ENCODE peak calls at places on chromosome 2, in five cellular contexts. M, J, O, C and I are unnamed samples.

GRCh38 chr2:14540003-14540402 is 92.5 kb upstream of the LRATD1 start:
- DNase-seq in M (no peak), J (peak), O (no peak), C (no peak), I (no peak)

GRCh38 chr2:160111951-160112798 is 49.8 kb upstream of the PLA2R1 start:
- DNase-seq in M (no peak), J (no peak), O (no peak), C (no peak), I (no peak)

GRCh38 chr2:219542931-219543595 is 546 bp downstream of the CHPF start:
- DNase-seq in M (peak), J (peak), O (no peak), C (no peak), I (peak)

GRCh38 chr2:234451852-234452625 is 44.8 kb downstream of the ARL4C start:
- DNase-seq in M (no peak), J (peak), O (no peak), C (no peak), I (peak)

GRCh38 chr2:68908392-68908970 is 37.3 kb upstream of the BMP10 start:
- DNase-seq in M (peak), J (peak), O (peak), C (peak), I (peak)

GRCh38 chr2:111122631-111123421 is 2.1 kb downstream of the BCL2L11 start:
- DNase-seq in M (peak), J (peak), O (peak), C (peak), I (peak)

GRCh38 chr2:152389483-152389882 is 54.5 kb downstream of the FMNL2 start:
- DNase-seq in M (no peak), J (no peak), O (no peak), C (no peak), I (no peak)

GRCh38 chr2:106828119-106828518 is 57.8 kb downstream of the ST6GAL2 start:
- DNase-seq in M (no peak), J (no peak), O (no peak), C (no peak), I (no peak)

GRCh38 chr2:51681854-51682253 is 649.9 kb upstream of the NRXN1 start:
- DNase-seq in M (no peak), J (no peak), O (no peak), C (no peak), I (no peak)

GRCh38 chr2:172178035-172178434 is 75.3 kb upstream of the DLX2 start:
- DNase-seq in M (peak), J (peak), O (no peak), C (no peak), I (peak)

GRCh38 chr2:151350579-151351195 is 6.7 kb upstream of the TNFAIP6 start:
- DNase-seq in M (peak), J (no peak), O (no peak), C (no peak), I (no peak)

GRCh38 chr2:3279236-3279960 is 98.2 kb downstream of the EIPR1 start:
- DNase-seq in M (no peak), J (no peak), O (no peak), C (no peak), I (no peak)

GRCh38 chr2:98514879-98515570 is 70.4 kb downstream of the INPP4A start:
- DNase-seq in M (peak), J (peak), O (no peak), C (no peak), I (peak)

GRCh38 chr2:138500592-138501426 is 761 bp upstream of the SPOPL start:
- DNase-seq in M (no peak), J (no peak), O (no peak), C (no peak), I (no peak)

GRCh38 chr2:180124273-180124881 is 117.3 kb upstream of the CWC22 start:
- DNase-seq in M (peak), J (peak), O (no peak), C (peak), I (no peak)

GRCh38 chr2:72803151-72803550 is 22.7 kb downstream of the EXOC6B start:
- DNase-seq in M (no peak), J (peak), O (no peak), C (no peak), I (no peak)

GRCh38 chr2:27627963-27628766 is 647 bp downstream of the CCDC121 start:
- DNase-seq in M (peak), J (peak), O (peak), C (no peak), I (no peak)

GRCh38 chr2:234163510-234163909 is 113.0 kb downstream of the SPP2 start:
- DNase-seq in M (no peak), J (no peak), O (no peak), C (no peak), I (no peak)

GRCh38 chr2:27281855-27282559 is at the start of gene TRIM54:
- DNase-seq in M (no peak), J (peak), O (no peak), C (no peak), I (no peak)

GRCh38 chr2:210003394-210003793 is 956 bp downstream of the RPE start:
- DNase-seq in M (no peak), J (no peak), O (no peak), C (no peak), I (no peak)

GRCh38 chr2:38875576-38876367 is at the start of the genes DHX57 and MORN2:
- DNase-seq in M (peak), J (peak), O (peak), C (peak), I (peak)
- TF ChIP-seq POLR2A in M (peak), J (no peak), O (peak), C (no peak), I (peak)

GRCh38 chr2:31080361-31080760 is 57.9 kb downstream of the GALNT14 start:
- DNase-seq in M (no peak), J (no peak), O (no peak), C (no peak), I (no peak)

GRCh38 chr2:31082002-31082401 is 56.2 kb downstream of the GALNT14 start:
- DNase-seq in M (no peak), J (no peak), O (no peak), C (no peak), I (no peak)

GRCh38 chr2:31086585-31086984 is 51.7 kb downstream of the GALNT14 start:
- DNase-seq in M (no peak), J (no peak), O (no peak), C (no peak), I (no peak)

GRCh38 chr2:31081497-31081896 is 56.7 kb downstream of the GALNT14 start:
- DNase-seq in M (no peak), J (no peak), O (no peak), C (no peak), I (no peak)

GRCh38 chr2:31083204-31083993 is 54.8 kb downstream of the GALNT14 start:
- DNase-seq in M (no peak), J (no peak), O (no peak), C (no peak), I (no peak)
- TF ChIP-seq POLR2A in M (no peak), J (no peak), O (no peak), C (no peak), I (no peak)

GRCh38 chr2:71452565-71452964 is 796 bp upstream of the DYSF start:
- DNase-seq in M (peak), J (peak), O (no peak), C (no peak), I (peak)

GRCh38 chr2:71455011-71455740 is 1.8 kb downstream of the DYSF start:
- DNase-seq in M (peak), J (no peak), O (no peak), C (no peak), I (no peak)

GRCh38 chr2:71451695-71452094 is 1.7 kb upstream of the DYSF start:
- DNase-seq in M (no peak), J (no peak), O (no peak), C (no peak), I (no peak)

GRCh38 chr2:71454221-71455010 is 1.1 kb downstream of the DYSF start:
- DNase-seq in M (no peak), J (no peak), O (no peak), C (no peak), I (no peak)

DNA sequence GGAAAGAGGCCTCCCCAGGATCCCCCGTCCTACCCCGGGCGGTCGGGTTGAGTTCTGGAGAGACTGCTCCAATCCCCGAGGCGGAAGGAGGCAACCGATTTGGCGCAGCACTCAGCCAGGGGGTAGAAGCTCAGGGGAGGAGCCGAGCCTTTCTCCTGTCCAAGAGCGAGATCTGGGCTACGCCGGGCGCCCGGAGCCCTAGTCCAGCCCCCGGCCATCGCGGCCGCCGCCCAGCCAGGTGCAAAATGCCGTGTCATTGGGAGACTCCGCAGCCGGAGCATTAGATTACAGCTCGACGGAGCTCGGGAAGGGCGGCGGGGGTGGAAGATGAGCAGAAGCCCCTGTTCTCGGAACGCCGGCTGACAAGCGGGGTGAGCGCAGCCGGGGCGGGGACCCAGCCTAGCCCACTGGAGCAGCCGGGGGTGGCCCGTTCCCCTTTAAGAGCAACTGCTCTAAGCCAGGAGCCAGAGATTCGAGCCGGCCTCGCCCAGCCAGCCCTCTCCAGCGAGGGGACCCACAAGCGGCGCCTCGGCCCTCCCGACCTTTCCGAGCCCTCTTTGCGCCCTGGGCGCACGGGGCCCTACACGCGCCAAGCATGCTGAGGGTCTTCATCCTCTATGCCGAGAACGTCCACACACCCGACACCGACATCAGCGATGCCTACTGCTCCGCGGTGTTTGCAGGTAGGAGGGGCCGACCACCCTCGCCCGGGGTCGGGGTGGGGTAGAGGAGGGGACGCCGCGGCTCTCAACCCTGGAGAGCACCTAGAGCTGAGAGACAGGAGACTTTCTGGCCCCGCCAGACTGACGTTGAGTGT is at the start of gene DYSF:
- DNase-seq in M (no peak), J (peak), O (no peak), C (no peak), I (no peak)
- TF ChIP-seq POLR2A in M (no peak), J (no peak), O (no peak), C (no peak), I (no peak)

GRCh38 chr2:55610954-55611743 is 6.3 kb downstream of the PPP4R3B start:
- DNase-seq in M (no peak), J (no peak), O (no peak), C (no peak), I (no peak)
- TF ChIP-seq POLR2A in M (no peak), J (no peak), O (no peak), C (no peak), I (no peak)

GRCh38 chr2:15636972-15637785 is 45.5 kb downstream of the DDX1 start:
- DNase-seq in M (peak), J (peak), O (peak), C (peak), I (peak)
- TF ChIP-seq POLR2A in M (no peak), J (peak), O (no peak), C (no peak), I (no peak)

DNA sequence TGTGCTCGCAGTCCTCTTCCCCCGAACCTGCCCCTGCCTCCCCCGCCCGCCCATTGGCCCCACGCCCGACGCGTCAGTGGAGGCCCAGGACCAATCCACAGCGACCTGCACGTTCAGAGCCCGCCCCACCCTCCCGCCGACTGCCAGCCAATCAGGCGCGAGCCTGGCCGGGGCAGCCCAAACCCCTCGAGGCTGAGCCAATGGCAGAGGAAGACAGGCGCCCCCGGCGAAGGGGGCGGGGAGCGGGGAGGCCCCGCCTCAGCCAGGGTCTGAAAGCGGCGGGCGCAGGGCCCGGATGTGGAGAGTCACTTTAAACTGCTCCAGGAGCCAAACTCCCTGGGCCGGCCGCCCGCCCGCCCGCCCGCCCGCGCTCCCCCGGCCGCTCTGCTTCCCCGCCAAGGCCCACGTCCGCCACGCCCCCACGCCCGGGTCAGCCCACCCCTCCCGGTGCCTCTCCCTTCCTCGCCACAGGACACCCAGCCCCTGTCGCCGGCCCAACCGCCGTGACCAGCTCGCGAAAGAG is 520 bp downstream of the SAP130 start:
- DNase-seq in M (peak), J (peak), O (peak), C (peak), I (peak)
- TF ChIP-seq POLR2A in M (no peak), J (peak), O (no peak), C (no peak), I (no peak)

GRCh38 chr2:144812288-144812687 is 292.4 kb upstream of the ZEB2 start:
- DNase-seq in M (no peak), J (no peak), O (no peak), C (no peak), I (no peak)
- TF ChIP-seq POLR2A in M (no peak), J (no peak), O (no peak), C (no peak), I (no peak)